ENCODE peak calls at places on chromosomes 2 and 18, in seven cellular contexts. One of them, this sample, is unnamed.

GRCh38 chr2:171281116-171281515 is 120.4 kb upstream of the TLK1 start:
- DNase-seq in cardiac fibroblast: no peak
- DNase-seq in WTC11: no peak
- DNase-seq in Peyer's patch: no peak
- DNase-seq in AG04449: no peak
- DNase-seq in adrenal gland: no peak
- DNase-seq in upper lobe of left lung: no peak
- DNase-seq in this sample: no peak

GRCh38 chr2:241808701-241809382 is at the start of gene NEU4:
- DNase-seq in cardiac fibroblast: peak; percentile 8
- DNase-seq in WTC11: no peak
- DNase-seq in Peyer's patch: no peak
- DNase-seq in AG04449: no peak
- DNase-seq in adrenal gland: no peak
- DNase-seq in upper lobe of left lung: no peak
- DNase-seq in this sample: no peak

GRCh38 chr2:1448009-1448408 is 34.7 kb downstream of the TPO start:
- DNase-seq in cardiac fibroblast: no peak
- DNase-seq in WTC11: no peak
- DNase-seq in Peyer's patch: no peak
- DNase-seq in AG04449: no peak
- DNase-seq in adrenal gland: no peak
- DNase-seq in upper lobe of left lung: no peak
- DNase-seq in this sample: no peak

GRCh38 chr18:48771641-48772380 is 179.0 kb downstream of the SMAD7 start:
- DNase-seq in cardiac fibroblast: no peak
- DNase-seq in WTC11: no peak
- DNase-seq in Peyer's patch: no peak
- DNase-seq in AG04449: no peak
- DNase-seq in adrenal gland: no peak
- DNase-seq in upper lobe of left lung: no peak
- DNase-seq in this sample: no peak

GRCh38 chr2:74472086-74472944 is at the start of gene MRPL53:
- DNase-seq in cardiac fibroblast: peak; percentile 95
- DNase-seq in WTC11: peak; percentile 94
- DNase-seq in Peyer's patch: peak; percentile 96
- DNase-seq in AG04449: peak; percentile 47
- DNase-seq in adrenal gland: peak; percentile 95
- DNase-seq in upper lobe of left lung: peak; percentile 94
- DNase-seq in this sample: peak; percentile 75

GRCh38 chr18:75125359-75126331 is 83.3 kb downstream of the PTGR3 start:
- DNase-seq in cardiac fibroblast: peak; percentile 5
- DNase-seq in WTC11: peak; percentile 36
- DNase-seq in Peyer's patch: no peak
- DNase-seq in AG04449: no peak
- DNase-seq in adrenal gland: no peak
- DNase-seq in upper lobe of left lung: no peak
- DNase-seq in this sample: no peak

GRCh38 chr2:210337159-210337558 is 22.2 kb upstream of the MYL1 start:
- DNase-seq in cardiac fibroblast: no peak
- DNase-seq in WTC11: no peak
- DNase-seq in Peyer's patch: no peak
- DNase-seq in AG04449: no peak
- DNase-seq in adrenal gland: no peak
- DNase-seq in upper lobe of left lung: no peak
- DNase-seq in this sample: no peak

GRCh38 chr2:180644709-180645108 is 335.7 kb upstream of the UBE2E3 start:
- DNase-seq in cardiac fibroblast: peak; percentile 84
- DNase-seq in WTC11: no peak
- DNase-seq in Peyer's patch: no peak
- DNase-seq in AG04449: no peak
- DNase-seq in adrenal gland: no peak
- DNase-seq in upper lobe of left lung: no peak
- DNase-seq in this sample: no peak

GRCh38 chr2:137829251-137829650 is 135.0 kb upstream of the HNMT start:
- DNase-seq in cardiac fibroblast: no peak
- DNase-seq in WTC11: no peak
- DNase-seq in Peyer's patch: no peak
- DNase-seq in AG04449: no peak
- DNase-seq in adrenal gland: no peak
- DNase-seq in upper lobe of left lung: no peak
- DNase-seq in this sample: no peak

GRCh38 chr2:190528521-190529001 is 6.0 kb downstream of the NEMP2 start:
- DNase-seq in cardiac fibroblast: peak; percentile 78
- DNase-seq in WTC11: no peak
- DNase-seq in Peyer's patch: no peak
- DNase-seq in AG04449: peak; percentile 47
- DNase-seq in adrenal gland: no peak
- DNase-seq in upper lobe of left lung: peak; percentile 33
- DNase-seq in this sample: no peak

GRCh38 chr2:236657801-236658200 is 88.2 kb downstream of the ACKR3 start:
- DNase-seq in cardiac fibroblast: no peak
- DNase-seq in WTC11: no peak
- DNase-seq in Peyer's patch: no peak
- DNase-seq in AG04449: no peak
- DNase-seq in adrenal gland: no peak
- DNase-seq in upper lobe of left lung: no peak
- DNase-seq in this sample: no peak

GRCh38 chr18:31685097-31686082 is 1.0 kb upstream of the B4GALT6 start:
- DNase-seq in cardiac fibroblast: peak; percentile 68
- DNase-seq in WTC11: peak; percentile 85
- DNase-seq in Peyer's patch: peak; percentile 17
- DNase-seq in AG04449: no peak
- DNase-seq in adrenal gland: peak; percentile 76
- DNase-seq in upper lobe of left lung: peak; percentile 58
- DNase-seq in this sample: peak; percentile 10

GRCh38 chr18:56168049-56168781 is 470.2 kb downstream of the TXNL1 start:
- DNase-seq in cardiac fibroblast: peak; percentile 72
- DNase-seq in WTC11: no peak
- DNase-seq in Peyer's patch: no peak
- DNase-seq in AG04449: peak; percentile 71
- DNase-seq in adrenal gland: peak; percentile 32
- DNase-seq in upper lobe of left lung: no peak
- DNase-seq in this sample: peak; percentile 7

GRCh38 chr2:104853926-104854506 is at the start of gene POU3F3:
- DNase-seq in cardiac fibroblast: no peak
- DNase-seq in WTC11: peak; percentile 98
- DNase-seq in Peyer's patch: peak; percentile 27
- DNase-seq in AG04449: no peak
- DNase-seq in adrenal gland: no peak
- DNase-seq in upper lobe of left lung: peak; percentile 42
- DNase-seq in this sample: peak; percentile 44

GRCh38 chr2:86202702-86203101 is 3.4 kb downstream of the MRPL35 start:
- DNase-seq in cardiac fibroblast: no peak
- DNase-seq in WTC11: no peak
- DNase-seq in Peyer's patch: no peak
- DNase-seq in AG04449: no peak
- DNase-seq in adrenal gland: no peak
- DNase-seq in upper lobe of left lung: no peak
- DNase-seq in this sample: no peak

GRCh38 chr2:109284816-109285215 is 155.8 kb downstream of the SH3RF3 start:
- DNase-seq in cardiac fibroblast: peak; percentile 68
- DNase-seq in WTC11: no peak
- DNase-seq in Peyer's patch: no peak
- DNase-seq in AG04449: no peak
- DNase-seq in adrenal gland: peak; percentile 43
- DNase-seq in upper lobe of left lung: no peak
- DNase-seq in this sample: no peak

GRCh38 chr2:159635006-159635746 is 18.8 kb upstream of the BAZ2B start:
- DNase-seq in cardiac fibroblast: peak; percentile 33
- DNase-seq in WTC11: no peak
- DNase-seq in Peyer's patch: no peak
- DNase-seq in AG04449: no peak
- DNase-seq in adrenal gland: no peak
- DNase-seq in upper lobe of left lung: no peak
- DNase-seq in this sample: no peak

GRCh38 chr2:112642961-112643360 is 2.8 kb upstream of the SLC20A1 start:
- DNase-seq in cardiac fibroblast: no peak
- DNase-seq in WTC11: no peak
- DNase-seq in Peyer's patch: no peak
- DNase-seq in AG04449: no peak
- DNase-seq in adrenal gland: no peak
- DNase-seq in upper lobe of left lung: peak; percentile 36
- DNase-seq in this sample: no peak

GRCh38 chr2:68740184-68740914 is 5.7 kb downstream of the ARHGAP25 start:
- DNase-seq in cardiac fibroblast: peak; percentile 31
- DNase-seq in WTC11: no peak
- DNase-seq in Peyer's patch: no peak
- DNase-seq in AG04449: no peak
- DNase-seq in adrenal gland: no peak
- DNase-seq in upper lobe of left lung: no peak
- DNase-seq in this sample: no peak

GRCh38 chr18:56973487-56973886 is 173.4 kb upstream of the BOD1L2 start:
- DNase-seq in cardiac fibroblast: peak; percentile 28
- DNase-seq in WTC11: no peak
- DNase-seq in Peyer's patch: no peak
- DNase-seq in AG04449: no peak
- DNase-seq in adrenal gland: no peak
- DNase-seq in upper lobe of left lung: no peak
- DNase-seq in this sample: no peak

GRCh38 chr2:178506524-178506923 is 26.3 kb downstream of the PLEKHA3 start:
- DNase-seq in cardiac fibroblast: no peak
- DNase-seq in WTC11: no peak
- DNase-seq in Peyer's patch: no peak
- DNase-seq in AG04449: no peak
- DNase-seq in adrenal gland: no peak
- DNase-seq in upper lobe of left lung: no peak
- DNase-seq in this sample: no peak

GRCh38 chr2:219327719-219328118 is 4.8 kb downstream of the RESP18 start:
- DNase-seq in cardiac fibroblast: no peak
- DNase-seq in WTC11: no peak
- DNase-seq in Peyer's patch: no peak
- DNase-seq in AG04449: no peak
- DNase-seq in adrenal gland: no peak
- DNase-seq in upper lobe of left lung: no peak
- DNase-seq in this sample: no peak

GRCh38 chr2:37858197-37858711 is 66.8 kb upstream of the RMDN2 start:
- DNase-seq in cardiac fibroblast: peak; percentile 64
- DNase-seq in WTC11: no peak
- DNase-seq in Peyer's patch: no peak
- DNase-seq in AG04449: peak; percentile 87
- DNase-seq in adrenal gland: no peak
- DNase-seq in upper lobe of left lung: no peak
- DNase-seq in this sample: no peak

GRCh38 chr2:37857485-37858196 is 67.4 kb upstream of the RMDN2 start:
- DNase-seq in cardiac fibroblast: peak; percentile 25
- DNase-seq in WTC11: no peak
- DNase-seq in Peyer's patch: no peak
- DNase-seq in AG04449: no peak
- DNase-seq in adrenal gland: no peak
- DNase-seq in upper lobe of left lung: no peak
- DNase-seq in this sample: no peak

GRCh38 chr2:37854676-37855282 is 70.3 kb upstream of the RMDN2 start:
- DNase-seq in cardiac fibroblast: no peak
- DNase-seq in WTC11: no peak
- DNase-seq in Peyer's patch: no peak
- DNase-seq in AG04449: no peak
- DNase-seq in adrenal gland: no peak
- DNase-seq in upper lobe of left lung: no peak
- DNase-seq in this sample: no peak

GRCh38 chr2:37855283-37856041 is 69.6 kb upstream of the RMDN2 start:
- DNase-seq in cardiac fibroblast: peak; percentile 22
- DNase-seq in WTC11: no peak
- DNase-seq in Peyer's patch: no peak
- DNase-seq in AG04449: no peak
- DNase-seq in adrenal gland: no peak
- DNase-seq in upper lobe of left lung: peak; percentile 68
- DNase-seq in this sample: no peak

GRCh38 chr2:37856101-37856751 is 68.9 kb upstream of the RMDN2 start:
- DNase-seq in cardiac fibroblast: no peak
- DNase-seq in WTC11: no peak
- DNase-seq in Peyer's patch: no peak
- DNase-seq in AG04449: no peak
- DNase-seq in adrenal gland: no peak
- DNase-seq in upper lobe of left lung: no peak
- DNase-seq in this sample: no peak
- TF ChIP-seq CTCF in cardiac fibroblast: no peak
- TF ChIP-seq CTCF in WTC11: no peak
- TF ChIP-seq CTCF in Peyer's patch: no peak
- TF ChIP-seq CTCF in AG04449: no peak
- TF ChIP-seq CTCF in adrenal gland: no peak
- TF ChIP-seq CTCF in upper lobe of left lung: no peak
- TF ChIP-seq CTCF in this sample: no peak

GRCh38 chr2:182784777-182785176 is 68.7 kb downstream of the DNAJC10 start:
- DNase-seq in cardiac fibroblast: peak; percentile 65
- DNase-seq in WTC11: no peak
- DNase-seq in Peyer's patch: no peak
- DNase-seq in AG04449: no peak
- DNase-seq in adrenal gland: no peak
- DNase-seq in upper lobe of left lung: no peak
- DNase-seq in this sample: no peak
- TF ChIP-seq CTCF in cardiac fibroblast: peak; percentile 47
- TF ChIP-seq CTCF in WTC11: peak; percentile 26
- TF ChIP-seq CTCF in Peyer's patch: peak; percentile 29
- TF ChIP-seq CTCF in AG04449: peak; percentile 34
- TF ChIP-seq CTCF in adrenal gland: peak; percentile 64
- TF ChIP-seq CTCF in upper lobe of left lung: no peak
- TF ChIP-seq CTCF in this sample: peak; percentile 55

DNA sequence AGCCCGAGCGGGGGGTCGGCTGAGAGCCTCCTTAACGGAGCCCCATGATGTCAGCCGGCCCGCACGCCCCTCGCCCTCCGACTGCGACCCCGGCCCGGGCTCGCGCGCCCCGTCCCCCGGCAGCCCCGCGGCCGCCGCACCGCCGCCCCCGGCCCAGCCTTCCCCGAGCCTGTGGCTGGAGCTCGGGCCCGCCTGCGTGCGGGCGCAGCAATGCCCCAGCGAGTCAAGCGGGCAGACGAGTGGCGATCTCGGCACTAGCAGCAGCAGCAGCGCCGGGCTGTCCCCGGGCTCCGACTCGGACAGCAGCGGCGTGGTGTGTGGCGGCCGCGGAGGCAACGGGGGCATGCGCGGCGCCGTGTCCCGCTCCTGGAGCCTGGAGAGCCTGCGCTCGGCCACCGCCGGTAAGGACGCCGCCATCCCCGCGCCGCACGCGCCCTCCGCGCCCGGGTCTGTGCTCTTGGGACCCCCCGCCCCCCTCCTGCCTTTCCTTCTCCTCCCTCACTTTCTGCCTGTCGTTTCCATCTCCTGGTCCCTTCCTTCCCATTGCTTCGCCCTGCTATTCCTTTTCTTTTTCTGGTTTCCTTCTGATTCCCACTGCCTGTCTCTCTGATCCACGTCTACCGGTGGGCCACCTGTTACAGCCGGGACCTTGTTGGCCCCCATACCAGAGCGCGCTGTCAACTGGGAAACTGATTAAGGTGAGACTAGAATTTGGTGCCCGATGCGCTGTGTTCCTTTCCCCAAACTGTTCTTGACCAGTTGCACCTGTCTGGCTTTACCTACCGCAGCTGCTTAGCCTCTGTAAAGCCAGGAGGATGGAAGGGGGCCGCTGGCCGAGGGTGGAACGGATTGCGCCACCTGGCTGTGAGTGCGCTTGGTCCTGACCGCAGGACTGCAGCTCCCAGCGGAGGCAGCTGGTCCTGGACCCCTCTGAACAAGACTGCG is 127.4 kb downstream of the ARHGEF4 start:
- DNase-seq in cardiac fibroblast: no peak
- DNase-seq in WTC11: peak; percentile 83
- DNase-seq in Peyer's patch: no peak
- DNase-seq in AG04449: no peak
- DNase-seq in adrenal gland: no peak
- DNase-seq in upper lobe of left lung: no peak
- DNase-seq in this sample: no peak
- TF ChIP-seq CTCF in cardiac fibroblast: no peak
- TF ChIP-seq CTCF in WTC11: no peak
- TF ChIP-seq CTCF in Peyer's patch: no peak
- TF ChIP-seq CTCF in AG04449: no peak
- TF ChIP-seq CTCF in adrenal gland: no peak
- TF ChIP-seq CTCF in upper lobe of left lung: no peak
- TF ChIP-seq CTCF in this sample: no peak

GRCh38 chr2:147843864-147844690 is 752 bp upstream of the ACVR2A start:
- DNase-seq in cardiac fibroblast: peak; percentile 88
- DNase-seq in WTC11: peak; percentile 93
- DNase-seq in Peyer's patch: peak; percentile 76
- DNase-seq in AG04449: peak; percentile 21
- DNase-seq in adrenal gland: peak; percentile 95
- DNase-seq in upper lobe of left lung: peak; percentile 92
- DNase-seq in this sample: peak; percentile 77
- TF ChIP-seq CTCF in cardiac fibroblast: peak; percentile 19
- TF ChIP-seq CTCF in WTC11: no peak
- TF ChIP-seq CTCF in Peyer's patch: peak; percentile 12
- TF ChIP-seq CTCF in AG04449: peak; percentile 21
- TF ChIP-seq CTCF in adrenal gland: peak; percentile 41
- TF ChIP-seq CTCF in upper lobe of left lung: no peak
- TF ChIP-seq CTCF in this sample: peak; percentile 27

This sample was measured in AG09319.